ENCODE peak calls at places on chromosome 20, in four cellular contexts. R is HepG2, U is GM12878, B is SK-N-SH. F is an unnamed sample.

GRCh38 chr20:23690581-23690980 is 1.7 kb upstream of the CST4 start:
- DNase-seq in B (no peak), R (no peak), U (no peak), F (no peak)

GRCh38 chr20:53606364-53606985 is 12.8 kb upstream of the ZNF217 start:
- DNase-seq in R (peak; percentile 50), U (no peak), B (no peak), F (no peak)

GRCh38 chr20:32009564-32009963 is 674 bp upstream of the CCM2L start:
- DNase-seq in R (no peak), B (no peak), U (no peak), F (no peak)

GRCh38 chr20:10648651-10649050 is 25.1 kb downstream of the JAG1 start:
- DNase-seq in B (no peak), R (no peak), U (peak; percentile 28), F (no peak)

GRCh38 chr20:46057856-46058655 is 29.0 kb downstream of the SLC12A5 start:
- DNase-seq in B (no peak), U (no peak), R (no peak), F (no peak)

GRCh38 chr20:32577657-32578056 is 7.5 kb downstream of the NOL4L start:
- DNase-seq in U (no peak), B (no peak), R (no peak), F (no peak)

GRCh38 chr20:13671500-13672288 is 33.0 kb upstream of the TASP1 start:
- DNase-seq in R (no peak), U (no peak), B (no peak), F (no peak)

GRCh38 chr20:53331151-53331973 is 262.3 kb downstream of the ZNF217 start:
- DNase-seq in R (peak; percentile 41), B (peak; percentile 15), U (no peak), F (no peak)

GRCh38 chr20:13313201-13313600 is 92.1 kb downstream of the ISM1 start:
- DNase-seq in R (no peak), B (no peak), U (no peak), F (no peak)

GRCh38 chr20:17735959-17736621 is 36.3 kb downstream of the BANF2 start:
- DNase-seq in U (no peak), B (no peak), R (no peak), F (no peak)

GRCh38 chr20:38229376-38230252 is 30.9 kb downstream of the KIAA1755 start:
- DNase-seq in B (peak; percentile 70), R (peak; percentile 54), U (no peak), F (no peak)

GRCh38 chr20:44598413-44599290 is 16.3 kb downstream of the PKIG start:
- DNase-seq in U (no peak), R (no peak), B (peak; percentile 41), F (no peak)

GRCh38 chr20:58125726-58126125 is 102.7 kb downstream of the ANKRD60 start:
- DNase-seq in R (no peak), B (no peak), U (no peak), F (no peak)
- TF ChIP-seq PBX3 in R (no peak), B (no peak), U (no peak), F (no peak)

DNA sequence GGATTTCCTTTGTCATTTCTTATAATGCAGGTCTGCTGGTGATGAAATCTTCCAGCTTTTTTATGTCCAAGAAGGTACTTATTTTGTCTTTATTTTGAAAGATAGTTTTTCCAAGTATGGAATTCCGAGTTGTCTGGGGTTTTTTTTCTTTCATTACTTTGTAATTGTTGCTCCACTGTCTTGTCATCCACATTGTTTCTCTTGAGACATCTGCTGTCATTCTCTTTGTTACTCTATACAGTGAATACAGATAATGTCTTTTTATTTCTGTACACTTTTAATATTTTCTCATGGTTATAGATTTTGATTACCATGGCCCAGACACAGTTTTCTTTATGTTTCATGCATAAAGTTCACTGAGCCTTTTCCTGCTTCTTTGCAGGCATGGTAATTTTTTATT is 133.1 kb downstream of the SYCP2 start:
- DNase-seq in U (no peak), R (no peak), B (peak; percentile 10), F (no peak)
- TF ChIP-seq PBX3 in U (no peak), R (no peak), B (no peak), F (no peak)

GRCh38 chr20:58637466-58638198 is 13.5 kb upstream of the STX16 start:
- DNase-seq in U (no peak), R (no peak), B (no peak), F (no peak)
- TF ChIP-seq PBX3 in U (no peak), R (no peak), B (no peak), F (no peak)

GRCh38 chr20:47316776-47317126 is 39.7 kb downstream of the ZMYND8 start:
- DNase-seq in B (no peak), R (no peak), U (no peak), F (no peak)

GRCh38 chr20:47319517-47320252 is 36.8 kb downstream of the ZMYND8 start:
- DNase-seq in R (no peak), B (no peak), U (no peak), F (no peak)

GRCh38 chr20:47317127-47317895 is 39.2 kb downstream of the ZMYND8 start:
- DNase-seq in U (no peak), R (peak; percentile 56), B (no peak), F (peak; percentile 82)

GRCh38 chr20:47318596-47319516 is 37.6 kb downstream of the ZMYND8 start:
- DNase-seq in U (no peak), B (peak; percentile 42), R (peak; percentile 62), F (peak; percentile 49)

GRCh38 chr20:47318027-47318595 is 38.4 kb downstream of the ZMYND8 start:
- DNase-seq in B (no peak), R (peak; percentile 94), U (no peak), F (peak; percentile 82)
- TF ChIP-seq PBX3 in B (no peak), R (no peak), U (no peak), F (no peak)

GRCh38 chr20:1150218-1150617 is 31.8 kb downstream of the PSMF1 start:
- DNase-seq in B (no peak), R (peak; percentile 69), U (no peak), F (peak; percentile 9)
- TF ChIP-seq PBX3 in B (no peak), R (no peak), U (no peak), F (no peak)

GRCh38 chr20:16123623-16124022 is 449.6 kb downstream of the KIF16B start:
- DNase-seq in B (no peak), R (no peak), U (no peak), F (no peak)

GRCh38 chr20:16124491-16124890 is 448.8 kb downstream of the KIF16B start:
- DNase-seq in U (no peak), R (no peak), B (no peak), F (no peak)

GRCh38 chr20:16128538-16129106 is 444.6 kb downstream of the KIF16B start:
- DNase-seq in B (no peak), U (no peak), R (no peak), F (no peak)

GRCh38 chr20:16124911-16125776 is 448.1 kb downstream of the KIF16B start:
- DNase-seq in U (no peak), B (no peak), R (peak; percentile 92), F (no peak)

DNA sequence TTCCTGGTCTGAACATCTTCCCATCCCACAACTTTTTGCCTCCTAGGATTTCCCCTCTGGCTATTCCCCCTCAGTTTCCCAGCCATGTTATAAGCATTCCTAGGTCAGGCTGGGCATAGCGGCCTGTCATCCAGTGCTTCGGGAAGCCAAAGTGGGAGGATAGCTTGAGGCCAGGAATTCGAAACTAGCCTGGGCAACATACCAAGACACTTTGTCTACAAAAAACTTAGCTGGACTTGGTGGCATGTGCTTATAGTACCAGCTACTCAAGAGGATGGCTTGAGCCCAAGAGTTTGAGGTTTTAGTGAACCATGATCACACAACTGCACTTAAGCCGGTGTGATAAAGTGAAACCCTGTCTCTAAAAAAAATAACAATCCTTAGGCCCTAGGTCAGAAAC is 447.4 kb downstream of the KIF16B start:
- DNase-seq in U (no peak), R (no peak), B (no peak), F (no peak)
- TF ChIP-seq PBX3 in U (no peak), R (no peak), B (no peak), F (no peak)

DNA sequence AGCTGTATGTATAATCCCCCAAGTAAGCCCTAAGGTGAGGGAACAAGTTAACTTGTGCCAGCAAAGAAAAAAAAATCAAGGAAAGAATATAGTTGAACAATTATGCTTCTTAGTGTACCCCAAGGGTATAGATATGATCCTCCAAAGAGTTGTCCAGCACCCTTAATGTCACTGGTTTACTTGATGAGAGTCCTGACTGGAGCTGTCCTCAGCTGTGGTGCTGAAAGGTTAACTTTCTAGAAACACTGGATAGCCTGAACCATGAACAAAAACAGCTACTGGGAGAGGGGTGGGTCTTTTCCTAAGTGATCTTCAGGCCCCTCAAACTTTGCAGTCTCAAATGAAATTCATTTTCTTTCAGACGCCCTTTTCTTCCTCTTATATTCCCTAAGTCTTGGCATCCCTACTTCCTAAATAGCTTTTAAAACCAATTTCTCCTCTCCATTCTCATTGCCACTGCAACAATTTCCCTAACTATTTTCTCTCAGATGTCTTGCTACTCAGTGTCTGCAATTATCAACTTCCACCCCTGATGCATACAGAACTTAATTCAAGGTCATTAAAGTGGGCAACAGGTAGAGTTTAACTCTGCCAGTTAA is 83.5 kb upstream of the PROKR2 start:
- DNase-seq in U (no peak), R (peak; percentile 35), B (no peak), F (no peak)
- TF ChIP-seq PBX3 in U (no peak), R (no peak), B (no peak), F (no peak)

DNA sequence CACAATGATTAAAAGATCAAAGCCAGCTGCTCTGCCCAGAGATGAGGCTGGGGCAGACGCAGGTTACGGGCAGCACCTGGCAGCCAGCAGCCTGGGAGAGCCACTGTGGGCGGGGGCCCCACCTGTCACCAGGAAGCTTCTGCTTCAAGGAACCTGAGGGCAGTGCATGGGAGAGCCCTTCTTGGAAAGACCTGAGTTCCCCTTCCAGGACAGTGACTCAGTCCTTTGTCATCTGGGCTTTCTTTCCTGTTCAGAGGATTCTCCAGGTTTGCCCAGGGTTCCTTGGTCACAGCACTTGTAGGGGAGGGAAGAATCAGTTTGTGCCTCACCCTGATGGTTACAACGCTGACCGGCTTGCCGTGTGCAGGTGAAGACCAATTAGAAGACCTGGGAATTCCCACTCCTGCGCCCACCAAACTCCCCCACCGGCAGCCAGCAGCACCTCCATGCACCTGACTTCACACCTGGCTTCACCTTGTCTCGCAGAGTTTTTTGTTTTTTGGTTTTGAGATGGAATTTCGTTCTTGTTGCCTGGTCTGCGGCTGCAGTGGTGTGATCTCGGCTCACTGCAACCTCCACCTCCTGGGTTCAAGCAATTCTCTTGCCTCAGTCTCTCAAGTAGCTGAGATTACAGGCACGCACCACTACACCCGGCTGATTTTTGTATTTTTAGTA is 2.0 kb downstream of the ZBP1 start:
- DNase-seq in B (no peak), U (no peak), R (no peak), F (peak; percentile 51)
- TF ChIP-seq PBX3 in B (no peak), U (no peak), R (no peak), F (no peak)

F was measured in A549.